ENCODE peak calls at places on chromosomes 3 and 15, in six cellular contexts. V is psoas muscle, S is RPMI8226, A is NB4, B is H9, J is nephron progenitor cell. C is an unnamed sample.

GRCh38 chr15:25742421-25743159 is 120.5 kb downstream of the ATP10A start:
- DNase-seq in V (no peak), S (no peak), A (no peak), B (no peak), J (no peak), C (no peak)

GRCh38 chr3:122609798-122610559 is 32.5 kb downstream of the PARP15 start:
- DNase-seq in V (no peak), S (no peak), A (peak; percentile 25), B (no peak), J (no peak), C (no peak)

GRCh38 chr3:105197863-105198262 is 168.8 kb upstream of the ALCAM start:
- DNase-seq in V (no peak), S (no peak), A (no peak), B (no peak), J (no peak), C (no peak)

GRCh38 chr3:58059349-58060321 is 51.4 kb downstream of the FLNB start:
- DNase-seq in V (no peak), S (no peak), A (peak; percentile 49), B (no peak), J (peak; percentile 67), C (no peak)

GRCh38 chr3:37181766-37182165 is 7.4 kb upstream of the LRRFIP2 start:
- DNase-seq in V (no peak), S (no peak), A (peak; percentile 11), B (no peak), J (no peak), C (no peak)

GRCh38 chr3:172098698-172099494 is 59.5 kb downstream of the FNDC3B start:
- DNase-seq in V (no peak), S (no peak), A (no peak), B (peak; percentile 62), J (no peak), C (peak; percentile 82)

GRCh38 chr3:49654955-49655556 is 19.1 kb upstream of the APEH start:
- DNase-seq in V (peak; percentile 45), S (peak; percentile 98), A (no peak), B (no peak), J (no peak), C (no peak)

GRCh38 chr15:40279437-40280141 is 3.3 kb downstream of the ANKRD63 start:
- DNase-seq in V (peak; percentile 88), S (peak; percentile 59), A (peak; percentile 61), B (peak; percentile 90), J (peak; percentile 94), C (peak; percentile 95)

GRCh38 chr15:38714309-38715072 is 149.9 kb upstream of the RASGRP1 start:
- DNase-seq in V (no peak), S (no peak), A (no peak), B (no peak), J (no peak), C (no peak)

GRCh38 chr15:60038111-60038521 is 34.0 kb downstream of the FOXB1 start:
- DNase-seq in V (no peak), S (no peak), A (no peak), B (peak; percentile 61), J (no peak), C (peak; percentile 77)

GRCh38 chr3:168933614-168934013 is 729.9 kb downstream of the MECOM start:
- DNase-seq in V (no peak), S (no peak), A (no peak), B (no peak), J (no peak), C (no peak)

GRCh38 chr3:55519016-55519415 is 31.9 kb upstream of the WNT5A start:
- DNase-seq in V (no peak), S (no peak), A (no peak), B (no peak), J (no peak), C (no peak)

GRCh38 chr3:122560680-122561079 is 3.4 kb downstream of the PARP9 start:
- DNase-seq in V (no peak), S (peak; percentile 78), A (peak; percentile 70), B (no peak), J (peak; percentile 23), C (peak; percentile 69)

GRCh38 chr3:107521466-107522059 is 1.2 kb upstream of the BBX start:
- DNase-seq in V (no peak), S (peak; percentile 49), A (no peak), B (no peak), J (no peak), C (no peak)

GRCh38 chr15:37109952-37110630 is 9.7 kb upstream of the MEIS2 start:
- DNase-seq in V (peak; percentile 51), S (no peak), A (no peak), B (peak; percentile 67), J (peak; percentile 71), C (peak; percentile 81)

GRCh38 chr3:9750556-9751411 is 1.0 kb downstream of the OGG1 start:
- DNase-seq in V (no peak), S (peak; percentile 30), A (peak; percentile 39), B (no peak), J (no peak), C (no peak)

GRCh38 chr15:63870403-63871209 is 36.9 kb upstream of the HERC1 start:
- DNase-seq in V (peak; percentile 58), S (no peak), A (peak; percentile 64), B (peak; percentile 76), J (peak; percentile 68), C (peak; percentile 91)

GRCh38 chr3:196673632-196674031 is 34.1 kb downstream of the NRROS start:
- DNase-seq in V (no peak), S (no peak), A (no peak), B (no peak), J (no peak), C (no peak)

GRCh38 chr3:149662240-149662887 is 4.5 kb upstream of the WWTR1 start:
- DNase-seq in V (no peak), S (no peak), A (no peak), B (no peak), J (no peak), C (no peak)

GRCh38 chr3:145639207-145639606 is 521.8 kb downstream of the PLOD2 start:
- DNase-seq in V (no peak), S (no peak), A (no peak), B (no peak), J (no peak), C (no peak)

GRCh38 chr15:25246641-25247417 is 192.0 kb downstream of the UBE3A start:
- DNase-seq in V (peak; percentile 33), S (no peak), A (no peak), B (peak; percentile 12), J (no peak), C (no peak)

GRCh38 chr3:113286524-113286923 is 75.2 kb downstream of the BOC start:
- DNase-seq in V (peak; percentile 50), S (no peak), A (no peak), B (no peak), J (no peak), C (no peak)

GRCh38 chr3:77906102-77906709 is 866.3 kb downstream of the ROBO2 start:
- DNase-seq in V (no peak), S (no peak), A (no peak), B (no peak), J (no peak), C (no peak)

GRCh38 chr3:64316971-64317370 is 91.7 kb upstream of the PRICKLE2 start:
- DNase-seq in V (no peak), S (no peak), A (no peak), B (no peak), J (no peak), C (no peak)

GRCh38 chr15:77440378-77440999 is 19.8 kb downstream of the HMG20A start:
- DNase-seq in V (no peak), S (no peak), A (no peak), B (no peak), J (no peak), C (no peak)

GRCh38 chr3:120763601-120764000 is 21.1 kb downstream of the GTF2E1 start:
- DNase-seq in V (no peak), S (no peak), A (no peak), B (no peak), J (no peak), C (no peak)

GRCh38 chr3:171380711-171381435 is 79.3 kb downstream of the TNIK start:
- DNase-seq in V (no peak), S (no peak), A (no peak), B (no peak), J (no peak), C (no peak)

GRCh38 chr15:56869573-56869972 is 48.9 kb upstream of the TCF12 start:
- DNase-seq in V (peak; percentile 64), S (peak; percentile 38), A (peak; percentile 53), B (no peak), J (peak; percentile 36), C (peak; percentile 66)

GRCh38 chr3:168081171-168081771 is 14.5 kb downstream of the GOLIM4 start:
- DNase-seq in V (no peak), S (no peak), A (no peak), B (no peak), J (no peak), C (no peak)

GRCh38 chr3:124812291-124813265 is 74.6 kb downstream of the ITGB5 start:
- DNase-seq in V (peak; percentile 84), S (no peak), A (peak; percentile 33), B (no peak), J (no peak), C (no peak)

GRCh38 chr3:107981471-107982111 is 109.2 kb downstream of the CD47 start:
- DNase-seq in V (peak; percentile 49), S (no peak), A (no peak), B (peak; percentile 31), J (no peak), C (peak; percentile 56)

GRCh38 chr3:129503387-129504010 is 24.9 kb upstream of the RHO start:
- DNase-seq in V (no peak), S (no peak), A (no peak), B (no peak), J (no peak), C (no peak)

GRCh38 chr3:95049841-95050240 is 987.0 kb downstream of the NSUN3 start:
- DNase-seq in V (no peak), S (no peak), A (no peak), B (no peak), J (no peak), C (no peak)

C was measured in endodermal cell.